ENCODE peak calls at places on chromosome 1, in eight cellular contexts. V is KBM-7; J is GM13976; W is activated T-helper 9 cell treated with anti-CD3 and anti-CD28 coated beads, Interleukin-2, amount 50 U/mL, for 16 hours; I is GM12865; L is endothelial cell; Y is stimulated activated CD8-positive, alpha-beta memory T cell treated with anti-CD3 and anti-CD28 coated beads, Interleukin-15, amount 100 ng/mL, for 48 hours; F is germinal center. T is an unnamed sample.

GRCh38 chr1:14698206-14698605 is 99.7 kb downstream of the KAZN start:
- DNase-seq in V (no peak), J (no peak), W (no peak), I (no peak), L (no peak), Y (no peak), F (no peak), T (no peak)

GRCh38 chr1:60483471-60483870 is 409.9 kb upstream of the C1orf87 start:
- DNase-seq in V (no peak), J (no peak), W (no peak), I (no peak), L (no peak), Y (no peak), F (no peak), T (no peak)

GRCh38 chr1:47703981-47704596 is 266.2 kb downstream of the FOXD2 start:
- DNase-seq in V (no peak), J (no peak), W (no peak), I (no peak), L (no peak), Y (no peak), F (no peak), T (no peak)

GRCh38 chr1:21639594-21640041 is 29.5 kb downstream of the RAP1GAP start:
- DNase-seq in V (no peak), J (no peak), W (no peak), I (no peak), L (no peak), Y (no peak), F (no peak), T (no peak)

GRCh38 chr1:154851392-154852177 is 18.5 kb downstream of the KCNN3 start:
- DNase-seq in V (no peak), J (no peak), W (no peak), I (no peak), L (no peak), Y (no peak), F (no peak), T (no peak)

GRCh38 chr1:30760596-30761311 is 3.2 kb upstream of the LAPTM5 start:
- DNase-seq in V (peak), J (no peak), W (no peak), I (peak), L (no peak), Y (no peak), F (peak), T (no peak)

GRCh38 chr1:41874903-41875411 is 43.8 kb downstream of the HIVEP3 start:
- DNase-seq in V (no peak), J (no peak), W (no peak), I (no peak), L (no peak), Y (no peak), F (no peak), T (no peak)

GRCh38 chr1:236280438-236281285 is 1.1 kb downstream of the ERO1B start:
- DNase-seq in V (no peak), J (peak), W (peak), I (peak), L (no peak), Y (no peak), F (peak), T (peak)

GRCh38 chr1:201625711-201626300 is 86.9 kb downstream of the NAV1 start:
- DNase-seq in V (no peak), J (no peak), W (no peak), I (no peak), L (no peak), Y (no peak), F (no peak), T (no peak)

GRCh38 chr1:90841477-90841876 is 124.4 kb upstream of the BARHL2 start:
- DNase-seq in V (no peak), J (no peak), W (no peak), I (no peak), L (peak), Y (no peak), F (no peak), T (no peak)

GRCh38 chr1:218878369-218878768 is 295.3 kb upstream of the LYPLAL1 start:
- DNase-seq in V (no peak), J (no peak), W (no peak), I (no peak), L (no peak), Y (no peak), F (no peak), T (no peak)

GRCh38 chr1:166695115-166695514 is 144.2 kb upstream of the POGK start:
- DNase-seq in V (no peak), J (no peak), W (no peak), I (no peak), L (no peak), Y (no peak), F (no peak), T (no peak)

GRCh38 chr1:200279810-200280411 is 129.9 kb downstream of the ZNF281 start:
- DNase-seq in V (peak), J (peak), W (no peak), I (peak), L (peak), Y (no peak), F (peak), T (no peak)

GRCh38 chr1:72846891-72847290 is 564.6 kb upstream of the NEGR1 start:
- DNase-seq in V (no peak), J (no peak), W (no peak), I (no peak), L (no peak), Y (no peak), F (no peak), T (no peak)

GRCh38 chr1:147673816-147674215 is 3.5 kb upstream of the ACP6 start:
- DNase-seq in V (no peak), J (no peak), W (no peak), I (no peak), L (no peak), Y (no peak), F (no peak), T (no peak)

GRCh38 chr1:23927097-23927496 is 13.9 kb upstream of the CNR2 start:
- DNase-seq in V (no peak), J (no peak), W (no peak), I (no peak), L (no peak), Y (no peak), F (no peak), T (no peak)

GRCh38 chr1:111145542-111145941 is 5.5 kb downstream of the CEPT1 start:
- DNase-seq in V (no peak), J (no peak), W (no peak), I (no peak), L (no peak), Y (no peak), F (no peak), T (no peak)

GRCh38 chr1:37284053-37284452 is 190.3 kb upstream of the ZC3H12A start:
- DNase-seq in V (no peak), J (no peak), W (no peak), I (no peak), L (no peak), Y (no peak), F (no peak), T (no peak)

GRCh38 chr1:46643368-46643775 is 24.8 kb downstream of the ATPAF1 start:
- DNase-seq in V (no peak), J (no peak), W (no peak), I (no peak), L (no peak), Y (no peak), F (no peak), T (peak)

GRCh38 chr1:9902060-9902452 is 8.0 kb downstream of the CTNNBIP1 start:
- DNase-seq in V (no peak), J (no peak), W (no peak), I (no peak), L (no peak), Y (no peak), F (no peak), T (no peak)

GRCh38 chr1:93617670-93618488 is 63.8 kb downstream of the BCAR3 start:
- DNase-seq in V (no peak), J (no peak), W (no peak), I (no peak), L (no peak), Y (no peak), F (no peak), T (no peak)

GRCh38 chr1:19123837-19124236 is 86.2 kb downstream of the UBR4 start:
- DNase-seq in V (peak), J (no peak), W (no peak), I (no peak), L (no peak), Y (no peak), F (no peak), T (no peak)

T was measured in RPMI8226.